ENCODE peak calls at places on chromosomes 7 and 10, in seven cellular contexts. C is A549, I is Caco-2, W is uterus, B is dorsolateral prefrontal cortex, A is lower lobe of right lung, U is IMR-90. M is an unnamed sample.

GRCh38 chr10:11448190-11448544 is 163.3 kb downstream of the USP6NL start:
- DNase-seq in C (no peak), I (no peak), W (no peak), B (no peak), A (no peak), U (no peak), M (no peak)

GRCh38 chr7:73831656-73832579 is 1.1 kb downstream of the CLDN4 start:
- DNase-seq in C (no peak), I (peak), W (no peak), B (no peak), A (peak), U (no peak), M (peak)

GRCh38 chr10:100868391-100868790 is 44.4 kb upstream of the SLF2 start:
- DNase-seq in C (no peak), I (no peak), W (no peak), B (no peak), A (no peak), U (no peak), M (no peak)

GRCh38 chr10:63206997-63207952 is 74.1 kb downstream of the NRBF2 start:
- DNase-seq in C (no peak), I (no peak), W (peak), B (no peak), A (no peak), U (peak), M (no peak)

GRCh38 chr10:5447071-5447470 is 34.7 kb downstream of the NET1 start:
- DNase-seq in C (no peak), I (no peak), W (no peak), B (no peak), A (no peak), U (peak), M (no peak)

GRCh38 chr7:157612664-157613561 is 276.1 kb downstream of the DNAJB6 start:
- DNase-seq in C (no peak), I (peak), W (no peak), B (no peak), A (no peak), U (no peak), M (no peak)

GRCh38 chr7:69464035-69464434 is 134.2 kb upstream of the AUTS2 start:
- DNase-seq in C (no peak), I (no peak), W (no peak), B (no peak), A (no peak), U (no peak), M (no peak)

GRCh38 chr10:91493313-91493712 is 83.2 kb downstream of the HECTD2 start:
- DNase-seq in C (peak), I (no peak), W (no peak), B (no peak), A (no peak), U (peak), M (no peak)

GRCh38 chr7:45591101-45591906 is 17.1 kb downstream of the ADCY1 start:
- DNase-seq in C (no peak), I (no peak), W (no peak), B (peak), A (no peak), U (no peak), M (no peak)

GRCh38 chr7:80640841-80641240 is 2.4 kb downstream of the CD36 start:
- DNase-seq in C (no peak), I (no peak), W (no peak), B (no peak), A (no peak), U (peak), M (no peak)

GRCh38 chr10:30803901-30804322 is 174.4 kb upstream of the LYZL2 start:
- DNase-seq in C (no peak), I (no peak), W (peak), B (no peak), A (no peak), U (peak), M (no peak)

GRCh38 chr7:28570113-28570969 is 158.0 kb downstream of the CREB5 start:
- DNase-seq in C (no peak), I (no peak), W (no peak), B (no peak), A (no peak), U (no peak), M (no peak)

GRCh38 chr10:21756707-21757600 is 222.9 kb downstream of the MLLT10 start:
- DNase-seq in C (no peak), I (no peak), W (no peak), B (no peak), A (no peak), U (no peak), M (no peak)

GRCh38 chr10:121245799-121246198 is 352.4 kb downstream of the FGFR2 start:
- DNase-seq in C (no peak), I (peak), W (no peak), B (no peak), A (no peak), U (no peak), M (peak)

GRCh38 chr7:148561099-148561498 is 29.5 kb upstream of the C7orf33 start:
- DNase-seq in C (no peak), I (peak), W (no peak), B (no peak), A (no peak), U (no peak), M (no peak)

GRCh38 chr7:108203433-108204002 is 73.4 kb upstream of the LAMB4 start:
- DNase-seq in C (no peak), I (no peak), W (no peak), B (no peak), A (no peak), U (no peak), M (no peak)

GRCh38 chr7:156842317-156842716 is 50.7 kb downstream of the LMBR1 start:
- DNase-seq in C (no peak), I (no peak), W (no peak), B (no peak), A (no peak), U (no peak), M (no peak)

GRCh38 chr7:15439853-15440252 is 122.0 kb downstream of the AGMO start:
- DNase-seq in C (no peak), I (no peak), W (no peak), B (no peak), A (no peak), U (no peak), M (no peak)

GRCh38 chr7:122887198-122887597 is 938 bp upstream of the CADPS2 start:
- DNase-seq in C (peak), I (peak), W (peak), B (peak), A (peak), U (peak), M (no peak)
- TF ChIP-seq CTCF in C (no peak), I (no peak), W (peak), B (no peak), A (peak), U (no peak), M (peak)

GRCh38 chr7:100612730-100613446 is 548 bp downstream of the MOSPD3 start:
- DNase-seq in C (no peak), I (no peak), W (no peak), B (no peak), A (no peak), U (no peak), M (no peak)
- TF ChIP-seq CTCF in C (no peak), I (no peak), W (no peak), B (no peak), A (no peak), U (no peak), M (no peak)

GRCh38 chr10:84159076-84159475 is 14.5 kb upstream of the GPR15LG start:
- DNase-seq in C (no peak), I (no peak), W (no peak), B (no peak), A (no peak), U (no peak), M (no peak)

GRCh38 chr10:84156009-84156408 is 16.7 kb downstream of the GHITM start:
- DNase-seq in C (no peak), I (no peak), W (no peak), B (no peak), A (no peak), U (no peak), M (no peak)

GRCh38 chr10:84158549-84158948 is 15.1 kb upstream of the GPR15LG start:
- DNase-seq in C (no peak), I (no peak), W (no peak), B (no peak), A (no peak), U (no peak), M (no peak)

GRCh38 chr10:84156768-84157167 is 16.8 kb upstream of the GPR15LG start:
- DNase-seq in C (no peak), I (no peak), W (no peak), B (no peak), A (no peak), U (peak), M (no peak)

DNA sequence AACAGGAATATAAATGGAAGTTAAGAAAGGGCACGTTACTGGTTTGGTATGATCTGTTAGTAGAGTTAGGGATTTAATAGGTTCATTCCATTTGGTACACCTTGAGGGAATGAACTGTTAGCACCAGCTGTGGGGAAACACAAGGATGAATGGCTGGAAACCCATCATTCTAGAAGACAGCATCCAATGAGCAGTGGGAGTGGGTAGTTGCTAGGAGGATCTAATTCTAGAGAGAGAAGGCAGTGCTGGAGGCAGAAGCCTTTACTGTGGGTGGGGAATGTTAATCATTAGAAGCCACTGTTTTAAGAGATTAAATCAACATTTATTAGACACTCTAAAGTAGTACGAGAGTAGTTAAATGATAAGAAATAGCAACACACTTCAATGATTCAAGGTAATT is 15.5 kb upstream of the GPR15LG start:
- DNase-seq in C (no peak), I (no peak), W (no peak), B (no peak), A (no peak), U (no peak), M (no peak)
- TF ChIP-seq CTCF in C (no peak), I (no peak), W (no peak), B (no peak), A (no peak), U (no peak), M (no peak)

DNA sequence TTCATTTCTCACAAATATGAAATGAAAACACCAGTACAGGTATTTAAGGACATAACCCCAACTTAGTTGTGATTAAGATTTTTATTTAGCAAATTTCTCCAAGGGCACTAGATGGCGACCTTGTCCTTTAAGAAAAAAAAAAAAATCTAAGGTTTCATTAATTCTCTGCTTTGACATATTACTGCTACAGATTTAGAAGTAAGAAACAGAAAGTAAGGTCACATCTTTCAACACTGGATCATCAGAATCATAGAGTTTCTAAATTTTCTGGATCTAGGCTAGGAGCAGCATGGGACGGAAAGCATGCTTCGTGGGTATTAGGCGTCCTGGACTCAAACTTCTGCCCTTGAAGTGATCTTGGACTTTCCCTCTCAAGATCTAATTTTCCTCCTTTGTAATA is 85.5 kb upstream of the PRKG1 start:
- DNase-seq in C (no peak), I (no peak), W (no peak), B (no peak), A (no peak), U (peak), M (no peak)
- TF ChIP-seq CTCF in C (peak), I (peak), W (peak), B (peak), A (peak), U (peak), M (peak)

GRCh38 chr10:14200645-14201534 is 129.8 kb downstream of the FRMD4A start:
- DNase-seq in C (no peak), I (peak), W (no peak), B (no peak), A (no peak), U (peak), M (no peak)
- TF ChIP-seq CTCF in C (peak), I (peak), W (no peak), B (no peak), A (peak), U (peak), M (peak)

DNA sequence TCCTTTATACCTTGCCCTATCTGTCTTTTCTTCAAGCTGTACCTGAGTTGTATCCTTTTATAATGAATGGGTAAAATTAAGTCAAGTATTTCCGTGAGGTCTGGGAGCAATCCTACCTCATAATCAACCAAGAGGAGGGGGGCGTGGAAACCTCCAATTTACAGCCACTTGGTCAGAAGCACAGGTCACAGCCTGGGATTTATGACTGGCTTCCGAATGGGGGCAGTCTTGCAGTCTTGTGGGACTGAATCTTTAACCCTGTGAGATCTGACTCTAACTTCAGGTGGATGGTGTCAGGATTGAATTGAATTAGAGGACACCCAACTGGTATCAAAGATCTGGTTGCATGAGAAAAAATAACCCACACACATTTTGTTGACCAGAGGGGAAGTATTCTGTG is 23.5 kb upstream of the KCNMA1 start:
- DNase-seq in C (no peak), I (no peak), W (no peak), B (no peak), A (no peak), U (no peak), M (no peak)
- TF ChIP-seq CTCF in C (no peak), I (no peak), W (no peak), B (no peak), A (no peak), U (no peak), M (no peak)